ENCODE peak calls at places on chromosomes 13 and 19, in nine cellular contexts. V is tibial artery, R is WERI-Rb-1, N is breast epithelium, A is foreskin fibroblast, C is uterus, U is endodermal cell, T is progenitor cell of endocrine pancreas, H is fibroblast of lung. K is an unnamed sample.
A peak's percentile ranks its signal among the peaks of the same experiment; 100 is the strongest.

GRCh38 chr13:85132986-85133385 is 666.2 kb downstream of the SLITRK6 start:
- DNase-seq in V (no peak), R (no peak), N (no peak), A (no peak), C (no peak), U (no peak), T (no peak), H (no peak), K (no peak)

GRCh38 chr13:23578411-23579071 is 8.3 kb downstream of the TNFRSF19 start:
- DNase-seq in V (peak; percentile 83), R (peak; percentile 94), N (peak; percentile 59), A (peak; percentile 71), C (peak; percentile 66), U (peak; percentile 90), T (peak; percentile 77), H (peak; percentile 70), K (no peak)

GRCh38 chr13:68304287-68304893 is 1074.3 kb upstream of the PCDH9 start:
- DNase-seq in V (no peak), R (peak; percentile 6), N (no peak), A (no peak), C (no peak), U (no peak), T (no peak), H (peak; percentile 23), K (no peak)

GRCh38 chr13:31859546-31859945 is 120.2 kb downstream of the RXFP2 start:
- DNase-seq in V (no peak), R (no peak), N (no peak), A (no peak), C (no peak), U (no peak), T (no peak), H (peak; percentile 8), K (no peak)

GRCh38 chr13:38879278-38879677 is 111.4 kb downstream of the STOML3 start:
- DNase-seq in V (no peak), R (no peak), N (no peak), A (no peak), C (no peak), U (no peak), T (no peak), H (peak; percentile 50), K (no peak)

GRCh38 chr13:66859934-66860867 is 369.9 kb downstream of the PCDH9 start:
- DNase-seq in V (no peak), R (no peak), N (no peak), A (no peak), C (no peak), U (peak; percentile 60), T (no peak), H (no peak), K (no peak)

GRCh38 chr13:40149611-40150283 is 494.3 kb downstream of the COG6 start:
- DNase-seq in V (peak; percentile 76), R (no peak), N (no peak), A (peak; percentile 76), C (peak; percentile 89), U (no peak), T (no peak), H (peak; percentile 91), K (no peak)

GRCh38 chr19:38666662-38667448 is 19.4 kb downstream of the ACTN4 start:
- DNase-seq in V (peak; percentile 83), R (peak; percentile 84), N (peak; percentile 79), A (peak; percentile 68), C (no peak), U (no peak), T (no peak), H (peak; percentile 91), K (no peak)

GRCh38 chr13:45492538-45492937 is 27.8 kb downstream of the COG3 start:
- DNase-seq in V (no peak), R (no peak), N (no peak), A (peak; percentile 32), C (no peak), U (no peak), T (no peak), H (no peak), K (no peak)

GRCh38 chr13:111361046-111361872 is 40.8 kb downstream of the TEX29 start:
- DNase-seq in V (no peak), R (no peak), N (no peak), A (no peak), C (no peak), U (no peak), T (no peak), H (no peak), K (no peak)

DNA sequence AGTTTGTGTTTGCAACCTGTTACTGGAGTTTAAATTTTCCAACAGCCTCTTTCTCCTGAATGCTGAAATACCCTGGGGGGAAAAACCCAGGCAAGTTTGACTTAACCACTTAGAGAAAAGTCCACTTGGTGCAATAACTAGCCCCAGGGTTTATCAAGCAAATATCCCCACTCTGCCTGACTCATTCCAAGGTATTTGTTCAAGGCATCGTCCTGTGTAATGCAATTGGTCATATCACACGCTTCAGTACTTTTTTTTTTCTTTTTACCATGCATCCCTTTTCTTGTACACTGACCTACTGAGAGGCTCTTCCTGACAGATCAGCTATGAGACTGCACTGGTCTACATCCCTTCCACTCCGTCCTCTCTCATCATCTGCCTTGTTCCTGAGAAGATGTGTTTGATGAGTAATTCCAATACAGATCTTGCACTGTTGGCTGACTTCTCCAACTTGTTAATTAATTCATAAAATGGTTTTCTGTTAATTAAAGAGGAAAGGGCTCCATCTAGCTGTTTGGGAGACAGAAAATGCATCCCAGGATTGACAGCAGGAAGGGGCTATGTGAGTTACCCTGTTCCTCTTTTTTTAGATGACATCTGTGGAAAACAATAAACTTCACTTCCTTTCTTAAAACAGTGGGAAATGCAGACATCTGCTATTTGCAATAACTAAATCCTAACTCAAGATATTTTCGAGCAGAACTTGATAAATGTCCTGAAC is 212.6 kb upstream of the IRS2 start:
- DNase-seq in V (no peak), R (no peak), N (no peak), A (peak; percentile 88), C (no peak), U (no peak), T (no peak), H (peak; percentile 90), K (no peak)
- TF ChIP-seq CTCF in V (no peak), R (peak; percentile 38), N (no peak), A (no peak), C (no peak), U (no peak), T (no peak), H (no peak), K (peak; percentile 14)

GRCh38 chr13:53408847-53409568 is 380.4 kb downstream of the OLFM4 start:
- DNase-seq in V (no peak), R (no peak), N (no peak), A (no peak), C (no peak), U (no peak), T (no peak), H (no peak), K (no peak)
- TF ChIP-seq CTCF in V (no peak), R (no peak), N (no peak), A (no peak), C (no peak), U (no peak), T (no peak), H (no peak), K (no peak)

GRCh38 chr19:43504426-43505185 is at the start of gene PHLDB3:
- DNase-seq in V (peak; percentile 75), R (peak; percentile 65), N (peak; percentile 57), A (no peak), C (peak; percentile 32), U (no peak), T (peak; percentile 27), H (peak; percentile 25), K (no peak)
- TF ChIP-seq CTCF in V (no peak), R (no peak), N (no peak), A (no peak), C (no peak), U (peak; percentile 3), T (no peak), H (no peak), K (no peak)

DNA sequence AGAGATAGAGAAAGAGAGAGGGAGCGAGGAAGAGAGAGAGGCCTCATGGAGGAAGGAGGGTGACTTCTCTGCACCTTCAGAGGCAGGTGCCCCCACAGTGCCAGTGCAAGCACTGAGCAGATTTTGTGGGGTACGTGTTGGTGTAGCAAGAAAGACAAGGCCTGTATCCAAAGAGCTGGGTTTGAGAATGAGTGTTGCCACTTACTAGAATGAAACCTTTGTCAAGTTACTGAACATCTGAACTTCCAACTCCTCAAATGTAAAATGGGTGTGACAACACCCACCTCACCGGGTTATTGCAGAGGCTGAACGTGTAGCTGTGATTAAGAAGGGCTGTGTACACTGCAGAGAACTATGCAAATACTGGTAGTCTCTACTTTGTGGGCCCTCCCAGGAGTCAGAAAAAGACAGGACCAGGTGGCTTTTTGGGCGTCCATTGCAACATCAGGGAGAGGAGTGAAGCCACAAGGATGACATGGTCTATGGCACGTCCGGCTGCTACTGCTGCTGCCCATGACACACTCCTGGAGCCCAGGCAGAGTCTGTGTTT is 54.3 kb upstream of the ATP12A start:
- DNase-seq in V (no peak), R (no peak), N (no peak), A (no peak), C (no peak), U (no peak), T (no peak), H (no peak), K (no peak)
- TF ChIP-seq CTCF in V (no peak), R (no peak), N (no peak), A (no peak), C (no peak), U (no peak), T (no peak), H (no peak), K (no peak)

DNA sequence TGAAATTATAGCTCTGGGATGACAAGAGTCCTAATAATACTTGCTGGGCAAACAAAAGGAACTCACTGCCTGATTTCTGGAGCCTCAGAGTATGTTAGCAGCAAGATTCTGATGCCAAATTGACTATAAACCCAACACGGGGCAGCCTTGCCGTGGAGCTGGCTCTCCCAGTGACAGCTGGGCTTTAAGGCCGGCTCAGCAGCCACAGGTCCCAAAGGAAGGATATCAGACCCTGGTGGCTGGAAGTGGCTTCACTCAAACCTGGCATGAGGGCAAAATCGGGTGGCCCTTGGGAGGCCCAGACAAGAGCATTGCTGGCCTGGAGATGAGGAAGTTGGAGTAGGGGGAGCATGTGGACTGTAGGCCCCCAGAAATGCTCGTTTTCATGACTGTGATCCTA is 47.9 kb downstream of the EPS15L1 start:
- DNase-seq in V (no peak), R (no peak), N (no peak), A (no peak), C (no peak), U (no peak), T (no peak), H (no peak), K (no peak)
- TF ChIP-seq CTCF in V (no peak), R (no peak), N (no peak), A (no peak), C (no peak), U (no peak), T (no peak), H (no peak), K (no peak)

GRCh38 chr13:90355162-90355751 is 992.2 kb upstream of the MIR17HG start:
- DNase-seq in V (no peak), R (no peak), N (no peak), A (no peak), C (no peak), U (no peak), T (no peak), H (no peak), K (no peak)
- TF ChIP-seq CTCF in V (no peak), R (no peak), N (no peak), A (no peak), C (no peak), U (no peak), T (no peak), H (no peak), K (no peak)

GRCh38 chr19:41263850-41264580 is at the start of gene HNRNPUL1:
- DNase-seq in V (peak; percentile 100), R (peak; percentile 98), N (peak; percentile 100), A (peak; percentile 100), C (peak; percentile 99), U (peak; percentile 99), T (peak; percentile 98), H (peak; percentile 100), K (peak; percentile 92)
- TF ChIP-seq CTCF in V (peak; percentile 23), R (no peak), N (no peak), A (peak; percentile 31), C (no peak), U (peak; percentile 58), T (peak; percentile 47), H (no peak), K (no peak)